ENCODE peak calls at places on chromosomes 12 and 14, in ten cellular contexts. One of them, this sample, is unnamed.

GRCh38 chr12:128286970-128287369 is 20.0 kb downstream of the TMEM132C start:
- DNase-seq in activated B cell treated with CpG ODN at 0.5 μM for 24 hours: no peak
- DNase-seq in HFF-Myc: no peak
- DNase-seq in cardiac fibroblast: no peak
- DNase-seq in AG09319: no peak
- DNase-seq in fibroblast of pulmonary artery: no peak
- DNase-seq in psoas muscle: no peak
- DNase-seq in brain microvascular endothelial cell: no peak
- DNase-seq in hepatocyte: no peak
- DNase-seq in AG10803: no peak
- DNase-seq in this sample: no peak

GRCh38 chr14:77355811-77356210 is 21.1 kb downstream of the TMED8 start:
- DNase-seq in psoas muscle: no peak
- DNase-seq in AG09319: no peak
- DNase-seq in fibroblast of pulmonary artery: no peak
- DNase-seq in HFF-Myc: no peak
- DNase-seq in cardiac fibroblast: peak; percentile 16
- DNase-seq in activated B cell treated with CpG ODN at 0.5 μM for 24 hours: no peak
- DNase-seq in AG10803: no peak
- DNase-seq in hepatocyte: no peak
- DNase-seq in brain microvascular endothelial cell: no peak
- DNase-seq in this sample: no peak

GRCh38 chr12:21073822-21074460 is 57.1 kb upstream of the SLCO1B1 start:
- DNase-seq in AG10803: peak; percentile 12
- DNase-seq in hepatocyte: no peak
- DNase-seq in brain microvascular endothelial cell: peak; percentile 99
- DNase-seq in HFF-Myc: no peak
- DNase-seq in fibroblast of pulmonary artery: peak; percentile 3
- DNase-seq in cardiac fibroblast: peak; percentile 79
- DNase-seq in AG09319: no peak
- DNase-seq in activated B cell treated with CpG ODN at 0.5 μM for 24 hours: no peak
- DNase-seq in psoas muscle: no peak
- DNase-seq in this sample: no peak

GRCh38 chr12:3018284-3019004 is 58.7 kb upstream of the TSPAN9 start:
- DNase-seq in hepatocyte: no peak
- DNase-seq in AG09319: no peak
- DNase-seq in fibroblast of pulmonary artery: no peak
- DNase-seq in cardiac fibroblast: no peak
- DNase-seq in brain microvascular endothelial cell: no peak
- DNase-seq in psoas muscle: no peak
- DNase-seq in AG10803: no peak
- DNase-seq in activated B cell treated with CpG ODN at 0.5 μM for 24 hours: no peak
- DNase-seq in HFF-Myc: no peak
- DNase-seq in this sample: no peak

GRCh38 chr12:93896427-93896826 is 219.3 kb downstream of the CRADD start:
- DNase-seq in activated B cell treated with CpG ODN at 0.5 μM for 24 hours: no peak
- DNase-seq in hepatocyte: no peak
- DNase-seq in fibroblast of pulmonary artery: no peak
- DNase-seq in HFF-Myc: no peak
- DNase-seq in AG09319: no peak
- DNase-seq in cardiac fibroblast: no peak
- DNase-seq in brain microvascular endothelial cell: no peak
- DNase-seq in psoas muscle: no peak
- DNase-seq in AG10803: peak; percentile 53
- DNase-seq in this sample: no peak

GRCh38 chr12:74539765-74540526 is 2.3 kb downstream of the ATXN7L3B start:
- DNase-seq in AG10803: no peak
- DNase-seq in HFF-Myc: no peak
- DNase-seq in brain microvascular endothelial cell: no peak
- DNase-seq in AG09319: no peak
- DNase-seq in psoas muscle: no peak
- DNase-seq in hepatocyte: no peak
- DNase-seq in cardiac fibroblast: no peak
- DNase-seq in fibroblast of pulmonary artery: no peak
- DNase-seq in activated B cell treated with CpG ODN at 0.5 μM for 24 hours: no peak
- DNase-seq in this sample: no peak

GRCh38 chr12:109711596-109712461 is 1.8 kb upstream of the FAM222A start:
- DNase-seq in hepatocyte: no peak
- DNase-seq in psoas muscle: no peak
- DNase-seq in brain microvascular endothelial cell: no peak
- DNase-seq in AG10803: no peak
- DNase-seq in AG09319: no peak
- DNase-seq in fibroblast of pulmonary artery: no peak
- DNase-seq in cardiac fibroblast: no peak
- DNase-seq in activated B cell treated with CpG ODN at 0.5 μM for 24 hours: no peak
- DNase-seq in HFF-Myc: no peak
- DNase-seq in this sample: no peak

GRCh38 chr12:52436000-52436827 is 2.0 kb upstream of the KRT75 start:
- DNase-seq in HFF-Myc: no peak
- DNase-seq in AG10803: peak; percentile 37
- DNase-seq in AG09319: no peak
- DNase-seq in fibroblast of pulmonary artery: peak; percentile 66
- DNase-seq in cardiac fibroblast: peak; percentile 55
- DNase-seq in psoas muscle: no peak
- DNase-seq in activated B cell treated with CpG ODN at 0.5 μM for 24 hours: no peak
- DNase-seq in hepatocyte: no peak
- DNase-seq in brain microvascular endothelial cell: no peak
- DNase-seq in this sample: no peak

GRCh38 chr14:38837333-38838048 is 265.5 kb downstream of the SEC23A start:
- DNase-seq in AG10803: no peak
- DNase-seq in cardiac fibroblast: no peak
- DNase-seq in brain microvascular endothelial cell: no peak
- DNase-seq in AG09319: no peak
- DNase-seq in hepatocyte: no peak
- DNase-seq in psoas muscle: no peak
- DNase-seq in activated B cell treated with CpG ODN at 0.5 μM for 24 hours: no peak
- DNase-seq in HFF-Myc: no peak
- DNase-seq in fibroblast of pulmonary artery: no peak
- DNase-seq in this sample: no peak

GRCh38 chr12:94525951-94526350 is 66.3 kb upstream of the CEP83 start:
- DNase-seq in activated B cell treated with CpG ODN at 0.5 μM for 24 hours: no peak
- DNase-seq in cardiac fibroblast: no peak
- DNase-seq in psoas muscle: no peak
- DNase-seq in AG10803: no peak
- DNase-seq in hepatocyte: no peak
- DNase-seq in brain microvascular endothelial cell: no peak
- DNase-seq in AG09319: no peak
- DNase-seq in HFF-Myc: no peak
- DNase-seq in fibroblast of pulmonary artery: no peak
- DNase-seq in this sample: peak; percentile 26

GRCh38 chr12:3341594-3341993 is 149.4 kb upstream of the PRMT8 start:
- DNase-seq in cardiac fibroblast: no peak
- DNase-seq in AG09319: no peak
- DNase-seq in activated B cell treated with CpG ODN at 0.5 μM for 24 hours: no peak
- DNase-seq in brain microvascular endothelial cell: no peak
- DNase-seq in HFF-Myc: no peak
- DNase-seq in hepatocyte: no peak
- DNase-seq in fibroblast of pulmonary artery: no peak
- DNase-seq in psoas muscle: no peak
- DNase-seq in AG10803: no peak
- DNase-seq in this sample: no peak

GRCh38 chr12:49170924-49171323 is 18.0 kb downstream of the TUBA1A start:
- DNase-seq in cardiac fibroblast: no peak
- DNase-seq in brain microvascular endothelial cell: no peak
- DNase-seq in fibroblast of pulmonary artery: no peak
- DNase-seq in AG10803: no peak
- DNase-seq in activated B cell treated with CpG ODN at 0.5 μM for 24 hours: no peak
- DNase-seq in hepatocyte: no peak
- DNase-seq in AG09319: no peak
- DNase-seq in HFF-Myc: no peak
- DNase-seq in psoas muscle: no peak
- DNase-seq in this sample: no peak

GRCh38 chr12:13001725-13002040 is 1.6 kb upstream of the HEBP1 start:
- DNase-seq in hepatocyte: no peak
- DNase-seq in AG09319: no peak
- DNase-seq in AG10803: no peak
- DNase-seq in cardiac fibroblast: no peak
- DNase-seq in brain microvascular endothelial cell: no peak
- DNase-seq in HFF-Myc: no peak
- DNase-seq in fibroblast of pulmonary artery: no peak
- DNase-seq in activated B cell treated with CpG ODN at 0.5 μM for 24 hours: no peak
- DNase-seq in psoas muscle: no peak
- DNase-seq in this sample: no peak

GRCh38 chr12:98587084-98587483 is 6.4 kb upstream of the SLC25A3 start:
- DNase-seq in AG10803: no peak
- DNase-seq in AG09319: no peak
- DNase-seq in psoas muscle: no peak
- DNase-seq in activated B cell treated with CpG ODN at 0.5 μM for 24 hours: no peak
- DNase-seq in cardiac fibroblast: no peak
- DNase-seq in fibroblast of pulmonary artery: no peak
- DNase-seq in HFF-Myc: no peak
- DNase-seq in hepatocyte: no peak
- DNase-seq in brain microvascular endothelial cell: no peak
- DNase-seq in this sample: no peak

GRCh38 chr12:29742646-29743045 is 41.1 kb downstream of the TMTC1 start:
- DNase-seq in cardiac fibroblast: no peak
- DNase-seq in AG09319: no peak
- DNase-seq in AG10803: no peak
- DNase-seq in fibroblast of pulmonary artery: no peak
- DNase-seq in hepatocyte: no peak
- DNase-seq in psoas muscle: no peak
- DNase-seq in activated B cell treated with CpG ODN at 0.5 μM for 24 hours: no peak
- DNase-seq in HFF-Myc: no peak
- DNase-seq in brain microvascular endothelial cell: no peak
- DNase-seq in this sample: no peak

GRCh38 chr14:35853225-35853624 is 27.1 kb downstream of the BRMS1L start:
- DNase-seq in activated B cell treated with CpG ODN at 0.5 μM for 24 hours: no peak
- DNase-seq in HFF-Myc: no peak
- DNase-seq in AG10803: no peak
- DNase-seq in cardiac fibroblast: no peak
- DNase-seq in psoas muscle: no peak
- DNase-seq in AG09319: no peak
- DNase-seq in hepatocyte: no peak
- DNase-seq in brain microvascular endothelial cell: no peak
- DNase-seq in fibroblast of pulmonary artery: no peak
- DNase-seq in this sample: no peak

GRCh38 chr14:65791551-65791981 is 379.0 kb downstream of the FUT8 start:
- DNase-seq in hepatocyte: no peak
- DNase-seq in fibroblast of pulmonary artery: peak; percentile 18
- DNase-seq in psoas muscle: no peak
- DNase-seq in activated B cell treated with CpG ODN at 0.5 μM for 24 hours: no peak
- DNase-seq in cardiac fibroblast: peak; percentile 44
- DNase-seq in HFF-Myc: no peak
- DNase-seq in brain microvascular endothelial cell: peak; percentile 85
- DNase-seq in AG09319: peak; percentile 4
- DNase-seq in AG10803: peak; percentile 71
- DNase-seq in this sample: peak; percentile 29

GRCh38 chr12:92930421-92930820 is 1.3 kb upstream of the EEA1 start:
- DNase-seq in psoas muscle: no peak
- DNase-seq in activated B cell treated with CpG ODN at 0.5 μM for 24 hours: no peak
- DNase-seq in AG09319: no peak
- DNase-seq in fibroblast of pulmonary artery: no peak
- DNase-seq in hepatocyte: no peak
- DNase-seq in HFF-Myc: no peak
- DNase-seq in AG10803: no peak
- DNase-seq in brain microvascular endothelial cell: no peak
- DNase-seq in cardiac fibroblast: peak; percentile 27
- DNase-seq in this sample: no peak

GRCh38 chr14:22567437-22567836 is 21.6 kb downstream of the DAD1 start:
- DNase-seq in psoas muscle: no peak
- DNase-seq in HFF-Myc: no peak
- DNase-seq in activated B cell treated with CpG ODN at 0.5 μM for 24 hours: no peak
- DNase-seq in AG10803: no peak
- DNase-seq in hepatocyte: no peak
- DNase-seq in cardiac fibroblast: no peak
- DNase-seq in fibroblast of pulmonary artery: no peak
- DNase-seq in AG09319: no peak
- DNase-seq in brain microvascular endothelial cell: no peak
- DNase-seq in this sample: no peak

GRCh38 chr12:41663487-41664258 is 475.6 kb downstream of the PDZRN4 start:
- DNase-seq in AG10803: peak; percentile 17
- DNase-seq in activated B cell treated with CpG ODN at 0.5 μM for 24 hours: no peak
- DNase-seq in HFF-Myc: no peak
- DNase-seq in psoas muscle: no peak
- DNase-seq in fibroblast of pulmonary artery: peak; percentile 13
- DNase-seq in AG09319: no peak
- DNase-seq in brain microvascular endothelial cell: no peak
- DNase-seq in cardiac fibroblast: peak; percentile 6
- DNase-seq in hepatocyte: peak; percentile 60
- DNase-seq in this sample: no peak

GRCh38 chr12:53381739-53382630 is 2.0 kb downstream of the SP1 start:
- DNase-seq in cardiac fibroblast: peak; percentile 85
- DNase-seq in AG09319: peak; percentile 51
- DNase-seq in psoas muscle: peak; percentile 70
- DNase-seq in brain microvascular endothelial cell: peak; percentile 38
- DNase-seq in activated B cell treated with CpG ODN at 0.5 μM for 24 hours: no peak
- DNase-seq in AG10803: peak; percentile 80
- DNase-seq in hepatocyte: peak; percentile 54
- DNase-seq in fibroblast of pulmonary artery: peak; percentile 80
- DNase-seq in HFF-Myc: no peak
- DNase-seq in this sample: peak; percentile 29

GRCh38 chr14:105070760-105071137 is 5.5 kb upstream of the GPR132 start:
- DNase-seq in cardiac fibroblast: no peak
- DNase-seq in HFF-Myc: no peak
- DNase-seq in brain microvascular endothelial cell: no peak
- DNase-seq in AG10803: no peak
- DNase-seq in hepatocyte: no peak
- DNase-seq in fibroblast of pulmonary artery: no peak
- DNase-seq in psoas muscle: no peak
- DNase-seq in activated B cell treated with CpG ODN at 0.5 μM for 24 hours: no peak
- DNase-seq in AG09319: no peak
- DNase-seq in this sample: peak; percentile 79
- TF ChIP-seq CTCF in cardiac fibroblast: no peak
- TF ChIP-seq CTCF in HFF-Myc: no peak
- TF ChIP-seq CTCF in brain microvascular endothelial cell: no peak
- TF ChIP-seq CTCF in AG10803: no peak
- TF ChIP-seq CTCF in hepatocyte: no peak
- TF ChIP-seq CTCF in fibroblast of pulmonary artery: no peak
- TF ChIP-seq CTCF in psoas muscle: no peak
- TF ChIP-seq CTCF in activated B cell treated with CpG ODN at 0.5 μM for 24 hours: no peak
- TF ChIP-seq CTCF in AG09319: no peak
- TF ChIP-seq CTCF in this sample: no peak

GRCh38 chr12:124774462-124775167 is 89.0 kb downstream of the SCARB1 start:
- DNase-seq in brain microvascular endothelial cell: peak; percentile 97
- DNase-seq in psoas muscle: no peak
- DNase-seq in AG10803: peak; percentile 95
- DNase-seq in AG09319: no peak
- DNase-seq in hepatocyte: no peak
- DNase-seq in cardiac fibroblast: peak; percentile 99
- DNase-seq in HFF-Myc: no peak
- DNase-seq in fibroblast of pulmonary artery: peak; percentile 96
- DNase-seq in activated B cell treated with CpG ODN at 0.5 μM for 24 hours: peak; percentile 48
- DNase-seq in this sample: peak; percentile 83
- TF ChIP-seq CTCF in brain microvascular endothelial cell: peak; percentile 22
- TF ChIP-seq CTCF in psoas muscle: no peak
- TF ChIP-seq CTCF in AG10803: peak; percentile 40
- TF ChIP-seq CTCF in AG09319: peak; percentile 10
- TF ChIP-seq CTCF in hepatocyte: no peak
- TF ChIP-seq CTCF in cardiac fibroblast: no peak
- TF ChIP-seq CTCF in HFF-Myc: no peak
- TF ChIP-seq CTCF in fibroblast of pulmonary artery: peak; percentile 5
- TF ChIP-seq CTCF in activated B cell treated with CpG ODN at 0.5 μM for 24 hours: no peak
- TF ChIP-seq CTCF in this sample: no peak

GRCh38 chr12:67025543-67026114 is 243.5 kb upstream of the CAND1 start:
- DNase-seq in AG10803: peak; percentile 10
- DNase-seq in activated B cell treated with CpG ODN at 0.5 μM for 24 hours: no peak
- DNase-seq in fibroblast of pulmonary artery: peak; percentile 24
- DNase-seq in AG09319: no peak
- DNase-seq in HFF-Myc: peak; percentile 7
- DNase-seq in psoas muscle: no peak
- DNase-seq in brain microvascular endothelial cell: no peak
- DNase-seq in hepatocyte: peak; percentile 25
- DNase-seq in cardiac fibroblast: peak; percentile 30
- DNase-seq in this sample: peak; percentile 40
- TF ChIP-seq CTCF in AG10803: peak; percentile 79
- TF ChIP-seq CTCF in activated B cell treated with CpG ODN at 0.5 μM for 24 hours: no peak
- TF ChIP-seq CTCF in fibroblast of pulmonary artery: peak; percentile 74
- TF ChIP-seq CTCF in AG09319: peak; percentile 71
- TF ChIP-seq CTCF in HFF-Myc: peak; percentile 81
- TF ChIP-seq CTCF in psoas muscle: peak; percentile 55
- TF ChIP-seq CTCF in brain microvascular endothelial cell: peak; percentile 88
- TF ChIP-seq CTCF in hepatocyte: peak; percentile 59
- TF ChIP-seq CTCF in cardiac fibroblast: peak; percentile 76
- TF ChIP-seq CTCF in this sample: peak; percentile 68

GRCh38 chr12:77996670-77997069 is 166.0 kb downstream of the NAV3 start:
- DNase-seq in fibroblast of pulmonary artery: no peak
- DNase-seq in psoas muscle: no peak
- DNase-seq in activated B cell treated with CpG ODN at 0.5 μM for 24 hours: no peak
- DNase-seq in AG09319: no peak
- DNase-seq in brain microvascular endothelial cell: no peak
- DNase-seq in HFF-Myc: no peak
- DNase-seq in hepatocyte: no peak
- DNase-seq in cardiac fibroblast: no peak
- DNase-seq in AG10803: no peak
- DNase-seq in this sample: no peak
- TF ChIP-seq CTCF in fibroblast of pulmonary artery: no peak
- TF ChIP-seq CTCF in psoas muscle: no peak
- TF ChIP-seq CTCF in activated B cell treated with CpG ODN at 0.5 μM for 24 hours: no peak
- TF ChIP-seq CTCF in AG09319: no peak
- TF ChIP-seq CTCF in brain microvascular endothelial cell: no peak
- TF ChIP-seq CTCF in HFF-Myc: no peak
- TF ChIP-seq CTCF in hepatocyte: peak; percentile 9
- TF ChIP-seq CTCF in cardiac fibroblast: no peak
- TF ChIP-seq CTCF in AG10803: no peak
- TF ChIP-seq CTCF in this sample: no peak